ENCODE peak calls at places on chromosomes 3 and 15, in five cellular contexts. K, V, A, F and M are unnamed samples. For H3K9me3, the result is how much of the 10 kb centered on the place peaks cover.

GRCh38 chr15:57559875-57560274 is 31.8 kb upstream of the MYZAP start:
- DNase-seq in K (peak), F (peak), A (peak), V (peak), M (peak)

GRCh38 chr15:64949383-64950141 is 37.9 kb downstream of the ANKDD1A start:
- DNase-seq in A (no peak), K (no peak), V (no peak), F (no peak), M (no peak)

GRCh38 chr3:78244136-78244535 is 1204.2 kb downstream of the ROBO2 start:
- DNase-seq in K (no peak), A (peak), V (no peak), F (no peak), M (no peak)

GRCh38 chr15:73965094-73965729 is 26.9 kb downstream of the STOML1 start:
- DNase-seq in F (no peak), A (no peak), V (peak), K (no peak), M (no peak)

GRCh38 chr3:10292505-10293419 is at the start of gene GHRL:
- DNase-seq in K (peak), V (no peak), F (no peak), A (peak), M (no peak)

GRCh38 chr3:24773798-24774197 is 279.1 kb upstream of the THRB start:
- DNase-seq in V (no peak), K (peak), A (peak), F (peak), M (no peak)

GRCh38 chr3:133576169-133576568 is 2.7 kb downstream of the CDV3 start:
- DNase-seq in V (no peak), F (no peak), A (peak), K (no peak), M (no peak)

GRCh38 chr3:63565220-63565619 is 87.3 kb upstream of the SNTN start:
- DNase-seq in F (no peak), A (peak), V (no peak), K (no peak), M (no peak)

GRCh38 chr3:118842147-118842863 is 192.3 kb downstream of the IGSF11 start:
- DNase-seq in A (peak), V (no peak), K (no peak), F (no peak), M (no peak)

GRCh38 chr3:27643355-27643754 is 78.8 kb downstream of the EOMES start:
- DNase-seq in F (no peak), V (no peak), A (no peak), K (no peak), M (no peak)

GRCh38 chr3:169812844-169813677 is at the start of the genes LRRC34 and LRRIQ4:
- DNase-seq in V (peak), A (peak), F (peak), K (no peak), M (peak)

GRCh38 chr3:15936347-15936746 is 138.6 kb upstream of the ANKRD28 start:
- DNase-seq in V (no peak), A (peak), F (no peak), K (no peak), M (no peak)

GRCh38 chr15:41561777-41562145 is 2.7 kb downstream of the TYRO3 start:
- DNase-seq in F (peak), K (no peak), V (no peak), A (peak), M (no peak)

GRCh38 chr3:70824078-70824477 is 511.6 kb upstream of the MDFIC2 start:
- DNase-seq in V (no peak), A (peak), F (no peak), K (no peak), M (no peak)

GRCh38 chr3:13879102-13879945 is 547 bp downstream of the WNT7A start:
- DNase-seq in F (no peak), V (no peak), K (no peak), A (no peak), M (no peak)

GRCh38 chr3:33758874-33759273 is 39.6 kb upstream of the PDCD6IP start:
- DNase-seq in A (no peak), K (no peak), V (no peak), F (no peak), M (no peak)

GRCh38 chr3:167749728-167750127 is 14.2 kb downstream of the SERPINI1 start:
- DNase-seq in F (no peak), V (no peak), K (no peak), A (no peak), M (no peak)

GRCh38 chr15:43093026-43093425 is 12.8 kb downstream of the UBR1 start:
- DNase-seq in F (no peak), A (peak), V (no peak), K (no peak), M (no peak)

GRCh38 chr3:11410564-11410963 is 138.4 kb downstream of the ATG7 start:
- DNase-seq in A (no peak), V (no peak), K (no peak), F (no peak), M (no peak)

GRCh38 chr3:11413071-11413470 is 140.9 kb downstream of the ATG7 start:
- DNase-seq in A (no peak), K (no peak), V (no peak), F (no peak), M (no peak)

GRCh38 chr3:11407644-11408043 is 135.4 kb downstream of the ATG7 start:
- DNase-seq in V (no peak), K (no peak), F (no peak), A (no peak), M (no peak)

GRCh38 chr3:11415099-11415498 is 142.9 kb downstream of the ATG7 start:
- DNase-seq in K (no peak), V (no peak), A (no peak), F (no peak), M (no peak)

DNA sequence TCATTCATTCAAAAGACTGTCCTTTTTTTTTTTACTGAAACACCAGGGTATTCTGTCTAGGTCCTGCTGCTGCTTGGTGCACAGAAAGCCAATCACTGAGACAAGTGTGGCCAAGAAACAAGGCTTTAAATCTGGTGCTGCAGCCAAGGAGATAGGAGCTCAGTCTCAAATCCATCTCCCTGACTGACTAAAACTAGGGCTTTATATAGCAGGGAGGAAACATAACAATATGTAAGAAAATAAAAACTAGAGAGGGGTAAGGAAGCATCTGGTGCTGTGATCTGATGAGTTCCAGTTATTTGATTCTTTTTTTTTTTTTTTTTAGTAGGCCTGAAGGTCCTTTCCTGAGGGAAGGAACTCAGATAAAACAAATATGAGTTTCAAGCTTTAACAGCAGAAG is 139.8 kb downstream of the ATG7 start:
- DNase-seq in A (no peak), F (no peak), V (no peak), K (no peak), M (no peak)
- H3K9me3 ChIP-seq in A (under half), F (under half), V (under half), K (under half), M (under half)

GRCh38 chr3:138539352-138539751 is 54.7 kb downstream of the CEP70 start:
- DNase-seq in K (no peak), V (no peak), A (no peak), F (no peak), M (no peak)
- H3K9me3 ChIP-seq in K (under half), V (under half), A (under half), F (under half), M (under half)

GRCh38 chr15:25177955-25178801 is 223.4 kb downstream of the SNRPN start:
- DNase-seq in F (peak), K (no peak), V (peak), A (no peak), M (no peak)
- H3K9me3 ChIP-seq in F (under half), K (half or more), V (under half), A (under half), M (under half)

GRCh38 chr3:129908417-129908816 is 14.9 kb upstream of the TMCC1 start:
- DNase-seq in K (peak), F (no peak), A (no peak), V (no peak), M (no peak)
- H3K9me3 ChIP-seq in K (under half), F (under half), A (under half), V (under half), M (under half)

GRCh38 chr3:5572168-5572567 is 384.7 kb downstream of the EDEM1 start:
- DNase-seq in K (no peak), V (no peak), A (no peak), F (no peak), M (no peak)
- H3K9me3 ChIP-seq in K (under half), V (under half), A (under half), F (under half), M (under half)

DNA sequence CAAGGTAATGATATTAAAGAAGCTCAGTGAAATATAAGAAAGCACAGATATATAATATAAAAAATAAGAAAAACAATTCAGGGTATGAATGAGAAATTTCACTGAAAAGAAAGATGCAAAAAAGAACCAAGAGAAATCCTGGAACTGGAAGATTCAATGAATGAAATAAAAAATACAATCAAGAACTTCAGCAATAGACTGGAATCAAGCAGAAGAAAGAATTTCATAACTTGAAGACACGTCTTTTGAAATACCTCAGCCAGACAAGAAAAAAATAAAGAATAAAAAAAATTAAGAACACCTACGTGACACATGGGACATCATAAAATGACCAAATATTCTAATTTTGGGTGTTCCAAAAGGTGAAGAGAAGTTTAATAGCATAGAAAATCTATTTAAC is 104.6 kb upstream of the NEO1 start:
- DNase-seq in K (no peak), A (no peak), V (no peak), F (no peak), M (no peak)
- H3K9me3 ChIP-seq in K (under half), A (under half), V (under half), F (under half), M (under half)

GRCh38 chr3:189573004-189573403 is 58.2 kb upstream of the TP63 start:
- DNase-seq in F (no peak), V (no peak), A (peak), K (no peak), M (no peak)

GRCh38 chr3:189568931-189569330 is 62.3 kb upstream of the TP63 start:
- DNase-seq in V (no peak), K (no peak), F (no peak), A (no peak), M (no peak)

GRCh38 chr3:189569473-189569872 is 61.7 kb upstream of the TP63 start:
- DNase-seq in F (no peak), A (no peak), V (no peak), K (no peak), M (no peak)

GRCh38 chr3:189570916-189571315 is 60.3 kb upstream of the TP63 start:
- DNase-seq in A (no peak), F (no peak), K (no peak), V (no peak), M (peak)

DNA sequence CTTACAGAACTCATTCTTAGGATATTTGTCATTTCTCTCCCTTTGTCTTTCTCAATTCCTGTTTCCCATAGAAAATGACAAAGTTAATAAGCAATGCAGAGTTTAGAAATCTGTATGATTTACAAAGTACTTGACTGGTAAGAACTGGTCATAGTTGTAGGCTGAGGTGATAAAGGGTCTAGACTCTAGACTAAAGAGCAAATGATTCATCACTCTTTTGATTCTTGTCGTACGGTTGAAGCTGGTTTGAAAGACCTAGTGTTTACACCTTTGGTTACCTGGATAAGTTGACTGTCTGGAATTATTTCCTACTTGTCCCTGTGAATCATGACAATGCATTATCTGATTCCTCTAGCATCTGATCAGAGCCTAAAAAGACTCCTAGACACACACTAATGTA is 58.9 kb upstream of the TP63 start:
- DNase-seq in V (no peak), K (no peak), F (no peak), A (peak), M (no peak)
- H3K9me3 ChIP-seq in V (under half), K (under half), F (under half), A (under half), M (under half)